ENCODE peak calls at places on chromosomes 2 and 18, in nine cellular contexts. X is suprapubic skin, S is Calu3, W is psoas muscle, A is fibroblast of mammary gland, C is nephron progenitor cell, H is H9, Q is HCT116, K is type B pancreatic cell. D is an unnamed sample.

GRCh38 chr18:58231930-58232329 is 187.9 kb downstream of the NEDD4L start:
- DNase-seq in X (no peak), S (peak), W (no peak), A (peak), C (no peak), H (no peak), Q (no peak), K (no peak), D (no peak)

GRCh38 chr2:139389391-139389790 is 609.2 kb upstream of the NXPH2 start:
- DNase-seq in X (no peak), S (no peak), W (no peak), A (no peak), C (no peak), H (no peak), Q (no peak), K (no peak), D (no peak)

GRCh38 chr2:51807229-51807628 is 775.3 kb upstream of the NRXN1 start:
- DNase-seq in X (no peak), S (no peak), W (no peak), A (no peak), C (no peak), H (no peak), Q (no peak), K (no peak), D (no peak)

GRCh38 chr2:149089068-149089467 is 50.6 kb downstream of the LYPD6B start:
- DNase-seq in X (no peak), S (no peak), W (no peak), A (no peak), C (no peak), H (no peak), Q (no peak), K (no peak), D (no peak)

GRCh38 chr2:111919362-111919761 is 21.0 kb downstream of the MERTK start:
- DNase-seq in X (no peak), S (no peak), W (no peak), A (no peak), C (no peak), H (no peak), Q (no peak), K (no peak), D (peak)

GRCh38 chr2:45072064-45072861 is 63.0 kb upstream of the SIX2 start:
- DNase-seq in X (peak), S (no peak), W (no peak), A (no peak), C (no peak), H (peak), Q (no peak), K (peak), D (no peak)

GRCh38 chr2:112181571-112182290 is 43.5 kb downstream of the FBLN7 start:
- DNase-seq in X (no peak), S (peak), W (no peak), A (no peak), C (peak), H (peak), Q (no peak), K (no peak), D (peak)

GRCh38 chr2:36367497-36368353 is 12.1 kb downstream of the CRIM1 start:
- DNase-seq in X (no peak), S (peak), W (no peak), A (no peak), C (no peak), H (no peak), Q (no peak), K (no peak), D (no peak)

GRCh38 chr2:60136913-60137312 is 416.5 kb downstream of the BCL11A start:
- DNase-seq in X (no peak), S (no peak), W (no peak), A (no peak), C (no peak), H (no peak), Q (no peak), K (no peak), D (no peak)

GRCh38 chr2:8581601-8582041 is 100.2 kb upstream of the ID2 start:
- DNase-seq in X (no peak), S (no peak), W (no peak), A (no peak), C (no peak), H (no peak), Q (no peak), K (peak), D (no peak)

GRCh38 chr2:58871469-58872142 is 630.5 kb upstream of the FANCL start:
- DNase-seq in X (no peak), S (no peak), W (no peak), A (no peak), C (no peak), H (no peak), Q (no peak), K (no peak), D (no peak)

GRCh38 chr18:9334351-9335254 is at the start of gene TWSG1:
- DNase-seq in X (peak), S (peak), W (peak), A (peak), C (peak), H (peak), Q (peak), K (peak), D (peak)

GRCh38 chr2:100018794-100019193 is 123.6 kb downstream of the AFF3 start:
- DNase-seq in X (no peak), S (no peak), W (no peak), A (peak), C (no peak), H (no peak), Q (no peak), K (no peak), D (no peak)

GRCh38 chr2:204886713-204887112 is 341.4 kb downstream of the PARD3B start:
- DNase-seq in X (no peak), S (no peak), W (no peak), A (no peak), C (no peak), H (no peak), Q (no peak), K (no peak), D (no peak)

GRCh38 chr18:6881034-6881800 is 151.7 kb downstream of the ARHGAP28 start:
- DNase-seq in X (peak), S (no peak), W (no peak), A (peak), C (no peak), H (no peak), Q (no peak), K (no peak), D (no peak)

GRCh38 chr2:218032336-218033171 is 29.8 kb upstream of the TNS1 start:
- DNase-seq in X (peak), S (peak), W (no peak), A (no peak), C (no peak), H (no peak), Q (no peak), K (no peak), D (no peak)

GRCh38 chr2:30807249-30807648 is at the start of gene CAPN13:
- DNase-seq in X (no peak), S (peak), W (no peak), A (no peak), C (no peak), H (peak), Q (peak), K (no peak), D (no peak)

GRCh38 chr18:44969214-44969842 is 288.6 kb downstream of the SETBP1 start:
- DNase-seq in X (no peak), S (no peak), W (no peak), A (peak), C (no peak), H (no peak), Q (no peak), K (no peak), D (no peak)

GRCh38 chr18:23380001-23380550 is 73.0 kb upstream of the RIOK3 start:
- DNase-seq in X (no peak), S (peak), W (no peak), A (no peak), C (no peak), H (no peak), Q (no peak), K (no peak), D (no peak)

GRCh38 chr2:36650031-36650430 is 46.5 kb upstream of the VIT start:
- DNase-seq in X (no peak), S (peak), W (peak), A (peak), C (peak), H (peak), Q (peak), K (no peak), D (no peak)

GRCh38 chr2:239236043-239236807 is 164.6 kb downstream of the HDAC4 start:
- DNase-seq in X (peak), S (no peak), W (no peak), A (no peak), C (no peak), H (no peak), Q (no peak), K (no peak), D (no peak)

GRCh38 chr2:168642873-168643272 is 159.6 kb upstream of the NOSTRIN start:
- DNase-seq in X (no peak), S (no peak), W (no peak), A (no peak), C (no peak), H (no peak), Q (no peak), K (no peak), D (no peak)

GRCh38 chr18:49514577-49514976 is 27.5 kb upstream of the C18orf32 start:
- DNase-seq in X (no peak), S (no peak), W (no peak), A (no peak), C (no peak), H (no peak), Q (no peak), K (no peak), D (no peak)

GRCh38 chr2:197514754-197515153 is 1.1 kb upstream of the MOB4 start:
- DNase-seq in X (no peak), S (no peak), W (no peak), A (peak), C (no peak), H (no peak), Q (no peak), K (no peak), D (no peak)

GRCh38 chr18:73366713-73367112 is 498.9 kb upstream of the NETO1 start:
- DNase-seq in X (no peak), S (no peak), W (no peak), A (peak), C (no peak), H (no peak), Q (no peak), K (no peak), D (no peak)

GRCh38 chr2:181738074-181738473 is 57.8 kb upstream of the NEUROD1 start:
- DNase-seq in X (no peak), S (no peak), W (no peak), A (peak), C (no peak), H (no peak), Q (no peak), K (no peak), D (no peak)

GRCh38 chr2:231714639-231715498 is 6.5 kb downstream of the PTMA start:
- DNase-seq in X (peak), S (peak), W (peak), A (peak), C (peak), H (peak), Q (peak), K (peak), D (peak)

GRCh38 chr2:45180033-45180746 is 170.9 kb upstream of the SIX2 start:
- DNase-seq in X (no peak), S (no peak), W (no peak), A (peak), C (no peak), H (no peak), Q (no peak), K (no peak), D (no peak)

GRCh38 chr2:203824057-203824456 is 43.5 kb upstream of the CTLA4 start:
- DNase-seq in X (no peak), S (no peak), W (no peak), A (no peak), C (no peak), H (no peak), Q (no peak), K (no peak), D (no peak)

GRCh38 chr18:9788140-9788539 is 80.0 kb downstream of the RAB31 start:
- DNase-seq in X (no peak), S (no peak), W (no peak), A (no peak), C (no peak), H (no peak), Q (no peak), K (no peak), D (no peak)

GRCh38 chr2:3485166-3485565 is 34.2 kb downstream of the ADI1 start:
- DNase-seq in X (peak), S (no peak), W (no peak), A (no peak), C (no peak), H (no peak), Q (no peak), K (no peak), D (no peak)

GRCh38 chr2:231554748-231555545 is 24.7 kb upstream of the NMUR1 start:
- DNase-seq in X (no peak), S (no peak), W (peak), A (peak), C (no peak), H (no peak), Q (no peak), K (no peak), D (no peak)

GRCh38 chr18:3931013-3931315 is 481.0 kb downstream of the TGIF1 start:
- DNase-seq in X (no peak), S (no peak), W (no peak), A (no peak), C (no peak), H (no peak), Q (no peak), K (no peak), D (no peak)

GRCh38 chr18:48862116-48862515 is 88.6 kb downstream of the SMAD7 start:
- DNase-seq in X (no peak), S (no peak), W (no peak), A (no peak), C (no peak), H (no peak), Q (no peak), K (no peak), D (no peak)

DNA sequence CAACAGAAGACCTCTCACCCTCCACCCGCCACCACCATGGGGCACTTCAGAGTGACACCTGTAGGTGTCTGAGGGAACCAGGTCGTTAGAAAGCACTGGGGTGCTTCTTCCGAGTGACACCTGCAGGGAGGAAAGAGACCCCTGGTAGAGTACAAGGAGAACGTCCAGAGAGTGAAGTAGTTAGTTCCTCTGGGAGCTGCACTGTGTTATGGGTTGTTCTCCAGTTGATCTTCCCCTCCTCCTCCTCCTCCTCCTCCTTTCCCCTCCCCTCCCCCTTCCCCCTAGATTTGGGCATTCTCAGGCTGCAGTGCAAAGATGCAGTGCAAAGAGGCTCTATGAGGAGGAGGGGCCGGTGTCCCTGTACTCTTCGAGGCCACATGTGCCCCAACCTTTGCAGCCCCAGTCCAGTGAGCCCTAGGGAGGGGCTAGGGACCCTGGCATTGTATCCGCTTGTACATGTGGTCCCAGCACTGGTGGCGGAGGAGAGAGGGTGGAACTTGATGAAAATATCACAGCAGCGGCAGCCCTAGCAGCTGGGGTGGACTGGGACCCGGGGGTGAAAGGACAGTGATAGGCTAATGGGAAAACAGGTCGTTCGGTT is 850 bp downstream of the DNAJB2 start:
- DNase-seq in X (no peak), S (no peak), W (no peak), A (no peak), C (no peak), H (no peak), Q (no peak), K (no peak), D (no peak)
- TF ChIP-seq CTCF in X (no peak), S (peak), W (no peak), A (no peak), C (no peak), H (no peak), Q (no peak), K (no peak), D (no peak)

DNA sequence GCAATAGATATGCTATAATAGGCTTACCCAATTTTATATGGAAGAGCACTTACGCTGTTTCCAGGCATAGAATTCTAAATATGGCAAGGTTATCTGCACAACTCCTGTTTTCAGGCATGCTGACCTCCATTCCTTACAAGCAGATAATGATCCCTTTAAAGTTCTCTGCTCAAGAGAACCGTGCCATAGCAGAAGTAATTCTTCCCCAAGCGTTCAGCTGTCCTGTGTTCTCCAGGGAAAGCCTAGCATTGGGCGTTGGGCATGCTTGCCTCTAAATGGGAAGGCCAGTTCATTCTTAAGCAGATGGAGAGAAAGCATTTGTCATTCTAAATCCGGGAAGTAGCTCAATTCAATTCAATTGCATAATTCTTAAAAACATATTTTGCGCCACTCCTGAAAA is 55.7 kb upstream of the EML4 start:
- DNase-seq in X (no peak), S (no peak), W (no peak), A (no peak), C (no peak), H (no peak), Q (no peak), K (no peak), D (no peak)
- TF ChIP-seq CTCF in X (no peak), S (no peak), W (no peak), A (no peak), C (no peak), H (no peak), Q (no peak), K (no peak), D (no peak)

GRCh38 chr2:206127656-206128055 is 31.6 kb downstream of the NDUFS1 start:
- DNase-seq in X (no peak), S (no peak), W (no peak), A (no peak), C (no peak), H (no peak), Q (no peak), K (no peak), D (no peak)
- TF ChIP-seq CTCF in X (no peak), S (no peak), W (no peak), A (no peak), C (no peak), H (peak), Q (peak), K (no peak), D (no peak)

GRCh38 chr2:113966171-113966570 is 76.3 kb downstream of the ACTR3 start:
- DNase-seq in X (no peak), S (no peak), W (no peak), A (no peak), C (no peak), H (no peak), Q (no peak), K (no peak), D (no peak)
- TF ChIP-seq CTCF in X (no peak), S (no peak), W (no peak), A (no peak), C (no peak), H (no peak), Q (no peak), K (no peak), D (no peak)